ENCODE peak calls at places on chromosomes 11 and 22, in eight cellular contexts. Q, E, X, U, I, N, O and W are unnamed samples.

GRCh38 chr11:3111919-3112690 is 53.0 kb downstream of the OSBPL5 start:
- DNase-seq in X (no peak), Q (peak), O (no peak), E (no peak), I (no peak), U (no peak), N (no peak), W (no peak)

GRCh38 chr11:43573233-43573632 is 107.3 kb upstream of the HSD17B12 start:
- DNase-seq in I (peak), N (no peak), Q (no peak), X (no peak), U (no peak), O (no peak), E (no peak), W (no peak)

GRCh38 chr11:31887180-31887579 is 76.1 kb upstream of the PAX6 start:
- DNase-seq in U (no peak), Q (no peak), N (no peak), X (no peak), O (no peak), I (peak), E (no peak), W (no peak)

GRCh38 chr11:129425214-129425613 is 49.6 kb downstream of the BARX2 start:
- DNase-seq in O (no peak), I (no peak), N (no peak), X (no peak), U (no peak), Q (no peak), E (no peak), W (no peak)

GRCh38 chr11:119340335-119341221 is at the start of gene C1QTNF5:
- DNase-seq in I (peak), Q (peak), U (no peak), E (peak), X (no peak), N (peak), O (no peak), W (peak)

GRCh38 chr11:121479355-121479754 is 26.6 kb upstream of the SORL1-AS1 start:
- DNase-seq in U (no peak), X (no peak), O (no peak), N (no peak), Q (no peak), I (peak), E (no peak), W (no peak)

GRCh38 chr11:117495357-117495756 is 167.7 kb downstream of the CEP164 start:
- DNase-seq in U (no peak), O (no peak), E (no peak), X (no peak), I (no peak), Q (no peak), N (no peak), W (no peak)

GRCh38 chr11:30855383-30856006 is 269.3 kb upstream of the MPPED2 start:
- DNase-seq in X (no peak), I (no peak), O (no peak), E (no peak), N (no peak), U (no peak), Q (peak), W (no peak)

GRCh38 chr22:37060801-37061610 is 9.5 kb downstream of the KCTD17 start:
- DNase-seq in E (no peak), N (no peak), I (no peak), Q (no peak), O (no peak), X (no peak), U (no peak), W (no peak)

GRCh38 chr22:47727656-47728055 is 965.2 kb downstream of the TBC1D22A start:
- DNase-seq in O (no peak), E (no peak), Q (no peak), N (no peak), X (no peak), I (no peak), U (no peak), W (no peak)

GRCh38 chr11:69994810-69995209 is 83.3 kb upstream of the ANO1 start:
- DNase-seq in U (no peak), O (no peak), X (no peak), N (no peak), E (no peak), Q (no peak), I (no peak), W (no peak)

GRCh38 chr11:129215506-129216245 is 23.6 kb upstream of the ARHGAP32 start:
- DNase-seq in X (no peak), Q (no peak), N (no peak), U (no peak), I (peak), O (no peak), E (no peak), W (no peak)

GRCh38 chr11:70080763-70081162 is 2.6 kb downstream of the ANO1 start:
- DNase-seq in N (no peak), X (no peak), I (no peak), Q (no peak), U (peak), E (no peak), O (no peak), W (no peak)

GRCh38 chr11:9616042-9616640 is 42.7 kb downstream of the WEE1 start:
- DNase-seq in E (no peak), U (no peak), X (no peak), Q (no peak), O (no peak), I (no peak), N (no peak), W (no peak)

GRCh38 chr11:71580057-71581003 is 2.3 kb downstream of the KRTAP5-11 start:
- DNase-seq in U (peak), I (peak), O (no peak), Q (peak), E (peak), N (peak), X (peak), W (peak)

GRCh38 chr11:27396259-27396839 is 33.3 kb upstream of the CCDC34 start:
- DNase-seq in Q (no peak), X (no peak), N (no peak), U (no peak), E (no peak), O (no peak), I (no peak), W (no peak)

GRCh38 chr11:118895093-118896039 is 11.7 kb downstream of the CXCR5 start:
- DNase-seq in O (peak), Q (no peak), N (no peak), X (peak), U (no peak), E (peak), I (no peak), W (no peak)

GRCh38 chr11:45663486-45664375 is 1.7 kb downstream of the CHST1 start:
- DNase-seq in X (no peak), U (no peak), N (no peak), O (no peak), E (no peak), I (no peak), Q (no peak), W (no peak)

GRCh38 chr11:110173775-110174644 is 80.8 kb downstream of the ZC3H12C start:
- DNase-seq in Q (peak), O (peak), I (peak), N (peak), E (peak), X (peak), U (peak), W (peak)

GRCh38 chr11:84106560-84106959 is 820.4 kb upstream of the CCDC90B start:
- DNase-seq in Q (no peak), E (no peak), I (no peak), X (no peak), O (no peak), U (no peak), N (no peak), W (no peak)

GRCh38 chr22:30113494-30113893 is 33.2 kb downstream of the HORMAD2 start:
- DNase-seq in O (no peak), X (no peak), E (no peak), N (no peak), U (no peak), I (no peak), Q (no peak), W (no peak)

GRCh38 chr22:29344137-29344536 is 28.6 kb upstream of the RASL10A start:
- DNase-seq in Q (peak), U (peak), I (no peak), E (peak), N (peak), X (no peak), O (no peak), W (peak)

GRCh38 chr22:18091916-18092526 is 14.2 kb downstream of the PEX26 start:
- DNase-seq in O (no peak), Q (peak), I (no peak), X (peak), E (peak), N (peak), U (peak), W (peak)

GRCh38 chr11:119065369-119065768 is 2.2 kb upstream of the VPS11 start:
- DNase-seq in O (no peak), X (peak), U (peak), Q (peak), N (no peak), E (peak), I (peak), W (no peak)

GRCh38 chr11:117930208-117930570 is 987 bp upstream of the TMPRSS13 start:
- DNase-seq in I (no peak), X (no peak), U (no peak), Q (no peak), E (no peak), N (no peak), O (no peak), W (no peak)

GRCh38 chr11:95499516-95500135 is 268.6 kb upstream of the SESN3 start:
- DNase-seq in X (no peak), I (no peak), N (no peak), U (no peak), E (no peak), O (no peak), Q (peak), W (no peak)

GRCh38 chr11:70200212-70200844 is 2.8 kb upstream of the FADD start:
- DNase-seq in E (no peak), N (no peak), Q (no peak), I (no peak), X (no peak), O (no peak), U (no peak), W (no peak)

GRCh38 chr22:45905326-45905923 is 71.5 kb downstream of the WNT7B start:
- DNase-seq in N (no peak), E (no peak), I (no peak), U (no peak), Q (no peak), X (no peak), O (no peak), W (no peak)